ENCODE peak calls at places on chromosome 14, in ten cellular contexts. D is endothelial cell of umbilical vein, R is HepG2, M is K562, Z is GM12892, N is H1, E is esophagus muscularis mucosa, A is GM12891, W is transverse colon, P is GM12878. U is an unnamed sample.

GRCh38 chr14:95123895-95124579 is 33.3 kb downstream of the DICER1 start:
- DNase-seq in W (no peak), P (no peak), Z (no peak), R (no peak), N (no peak), E (no peak), D (no peak), A (no peak), M (no peak), U (no peak)

GRCh38 chr14:37695836-37696235 is 100.4 kb downstream of the TTC6 start:
- DNase-seq in D (no peak), R (no peak), P (no peak), A (no peak), N (no peak), M (no peak), W (no peak), Z (no peak), E (no peak), U (no peak)

GRCh38 chr14:22657861-22658260 is 13.7 kb upstream of the OR6J1 start:
- DNase-seq in A (no peak), D (peak), R (peak), N (no peak), M (peak), W (no peak), Z (no peak), E (no peak), P (no peak), U (no peak)

GRCh38 chr14:22598896-22599244 is 770 bp downstream of the ABHD4 start:
- DNase-seq in P (no peak), E (no peak), A (no peak), D (peak), N (no peak), M (peak), R (peak), W (peak), Z (peak), U (no peak)

GRCh38 chr14:60008042-60008441 is 83.7 kb upstream of the PCNX4 start:
- DNase-seq in P (no peak), W (no peak), A (no peak), Z (no peak), E (no peak), N (no peak), D (no peak), R (no peak), M (no peak), U (no peak)

GRCh38 chr14:22190411-22191191 is 398.4 kb downstream of the DAD1 start:
- DNase-seq in P (no peak), R (no peak), M (no peak), A (no peak), Z (no peak), E (no peak), N (no peak), D (no peak), W (no peak), U (no peak)

GRCh38 chr14:68981124-68981523 is 2.0 kb upstream of the ACTN1 start:
- DNase-seq in M (no peak), D (no peak), Z (no peak), P (no peak), A (no peak), R (no peak), N (no peak), E (no peak), W (no peak), U (no peak)

GRCh38 chr14:63276492-63277342 is 42.0 kb downstream of the GPHB5 start:
- DNase-seq in N (no peak), E (no peak), P (no peak), R (peak), W (no peak), Z (no peak), M (peak), A (peak), D (peak), U (no peak)

GRCh38 chr14:31122921-31123320 is 84.7 kb downstream of the HECTD1 start:
- DNase-seq in A (no peak), D (no peak), M (no peak), Z (no peak), N (peak), W (no peak), P (no peak), R (no peak), E (no peak), U (no peak)

GRCh38 chr14:34548472-34548981 is 9.0 kb upstream of the EAPP start:
- DNase-seq in M (no peak), N (no peak), W (no peak), A (no peak), Z (no peak), P (no peak), R (no peak), D (no peak), E (no peak), U (peak)

GRCh38 chr14:96965885-96966595 is 168.9 kb downstream of the VRK1 start:
- DNase-seq in A (no peak), M (no peak), D (no peak), R (no peak), E (no peak), P (no peak), N (no peak), W (no peak), Z (no peak), U (no peak)

GRCh38 chr14:82341386-82341785 is 807.7 kb upstream of the SEL1L start:
- DNase-seq in D (no peak), P (no peak), R (no peak), N (no peak), W (no peak), E (no peak), Z (no peak), A (no peak), M (no peak), U (no peak)

DNA sequence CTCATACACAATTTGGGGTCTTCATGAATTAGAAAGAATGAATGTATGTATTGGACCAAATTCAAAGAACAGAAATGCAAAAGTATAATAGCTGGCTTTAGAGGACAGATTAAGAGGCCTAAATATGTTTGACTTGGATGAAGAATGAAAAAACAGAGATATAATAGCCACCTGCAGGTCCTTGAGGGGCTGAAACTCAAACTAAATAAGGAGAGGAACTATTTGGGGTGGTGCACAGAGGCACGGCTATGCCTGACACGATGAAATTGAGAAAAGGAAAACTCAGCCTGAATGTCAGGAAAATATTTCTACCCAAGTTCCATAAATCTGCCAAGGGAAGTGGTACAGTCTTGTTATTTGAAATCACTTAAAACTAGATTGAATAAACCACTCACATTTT is 222.9 kb upstream of the DDHD1 start:
- DNase-seq in M (no peak), D (no peak), W (no peak), E (no peak), Z (no peak), N (no peak), R (no peak), P (no peak), A (no peak), U (no peak)
- TF ChIP-seq POLR2A in M (no peak), D (no peak), W (no peak), E (no peak), Z (no peak), N (no peak), R (no peak), P (no peak), A (no peak), U (no peak)

DNA sequence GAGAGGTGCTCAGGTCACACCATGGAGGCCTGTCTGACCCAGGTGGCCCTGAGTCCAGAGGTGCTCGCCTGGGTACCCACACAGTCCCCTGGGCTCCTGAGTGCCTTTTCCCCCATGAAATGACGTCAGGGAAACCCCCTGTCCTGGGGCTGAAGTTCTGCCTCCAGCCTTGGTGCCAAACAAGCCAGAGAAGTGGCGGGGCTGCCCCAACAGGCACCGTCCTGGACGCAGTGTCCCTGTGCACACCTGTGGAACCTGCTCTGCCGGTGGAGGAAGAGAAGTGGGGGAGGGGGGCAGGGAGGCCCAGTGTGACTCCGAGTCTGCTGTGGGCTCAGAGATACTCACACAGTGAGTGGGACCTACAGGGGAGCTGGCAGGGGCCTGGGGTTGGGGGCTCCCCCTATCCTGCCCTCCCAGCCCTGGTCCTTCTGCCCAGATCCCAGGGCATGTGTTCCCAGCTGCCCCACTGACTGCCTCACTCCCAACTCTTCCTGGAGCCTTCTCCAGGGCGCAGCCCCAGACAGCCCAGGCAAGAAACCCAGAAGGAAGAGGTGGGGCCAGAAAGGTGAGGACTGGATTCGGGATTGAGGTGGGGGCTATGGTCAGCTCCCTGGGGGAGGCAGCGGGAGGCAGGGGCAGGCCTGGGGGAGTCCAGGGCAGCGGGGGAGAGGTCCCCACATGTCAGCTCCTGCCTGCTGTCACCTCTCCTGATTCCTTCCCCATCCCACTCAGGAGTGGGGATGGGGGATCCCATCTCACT is 24.8 kb downstream of the CCDC85C start:
- DNase-seq in P (no peak), Z (no peak), D (no peak), M (no peak), A (no peak), R (no peak), W (peak), E (no peak), N (no peak), U (no peak)
- TF ChIP-seq POLR2AphosphoS5 in P (no peak), Z (no peak), D (no peak), M (no peak), A (no peak), R (no peak), W (peak), E (no peak), N (no peak), U (no peak)

GRCh38 chr14:35879141-35879648 is 53.1 kb downstream of the BRMS1L start:
- DNase-seq in N (no peak), M (no peak), D (no peak), E (no peak), A (no peak), R (no peak), P (no peak), W (no peak), Z (no peak), U (no peak)

GRCh38 chr14:35875296-35875695 is 49.2 kb downstream of the BRMS1L start:
- DNase-seq in P (no peak), W (no peak), E (no peak), N (no peak), D (no peak), M (no peak), Z (no peak), A (no peak), R (no peak), U (no peak)

GRCh38 chr14:35879654-35880249 is 53.6 kb downstream of the BRMS1L start:
- DNase-seq in P (no peak), R (peak), D (peak), Z (no peak), W (no peak), E (no peak), M (no peak), N (no peak), A (no peak), U (no peak)

GRCh38 chr14:35878272-35879140 is 52.4 kb downstream of the BRMS1L start:
- DNase-seq in N (no peak), E (no peak), M (no peak), R (no peak), W (peak), P (no peak), A (no peak), Z (no peak), D (peak), U (no peak)

DNA sequence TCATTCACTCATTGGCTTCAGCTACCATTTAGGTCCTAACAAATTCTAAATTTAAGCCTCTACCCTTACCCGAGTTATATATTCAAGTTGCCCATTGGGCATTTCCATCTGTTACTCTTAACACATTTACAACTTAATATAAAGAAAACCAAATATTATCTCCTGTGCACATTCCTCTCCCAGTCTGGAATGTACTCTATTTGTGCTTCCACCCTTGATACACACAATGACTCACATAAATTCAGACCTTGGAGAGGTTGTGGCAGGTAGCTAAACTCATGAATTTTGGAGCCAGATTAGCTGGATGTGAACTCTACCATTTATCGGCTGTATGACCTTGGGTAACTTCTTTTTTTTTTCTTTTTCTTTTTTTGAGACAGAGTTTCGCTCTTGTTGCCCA is 51.1 kb downstream of the BRMS1L start:
- DNase-seq in Z (no peak), A (no peak), R (peak), W (no peak), P (no peak), E (no peak), M (no peak), N (no peak), D (no peak), U (no peak)
- TF ChIP-seq POLR2A in Z (no peak), A (no peak), R (no peak), W (no peak), P (no peak), E (no peak), M (no peak), N (no peak), D (no peak), U (no peak)

DNA sequence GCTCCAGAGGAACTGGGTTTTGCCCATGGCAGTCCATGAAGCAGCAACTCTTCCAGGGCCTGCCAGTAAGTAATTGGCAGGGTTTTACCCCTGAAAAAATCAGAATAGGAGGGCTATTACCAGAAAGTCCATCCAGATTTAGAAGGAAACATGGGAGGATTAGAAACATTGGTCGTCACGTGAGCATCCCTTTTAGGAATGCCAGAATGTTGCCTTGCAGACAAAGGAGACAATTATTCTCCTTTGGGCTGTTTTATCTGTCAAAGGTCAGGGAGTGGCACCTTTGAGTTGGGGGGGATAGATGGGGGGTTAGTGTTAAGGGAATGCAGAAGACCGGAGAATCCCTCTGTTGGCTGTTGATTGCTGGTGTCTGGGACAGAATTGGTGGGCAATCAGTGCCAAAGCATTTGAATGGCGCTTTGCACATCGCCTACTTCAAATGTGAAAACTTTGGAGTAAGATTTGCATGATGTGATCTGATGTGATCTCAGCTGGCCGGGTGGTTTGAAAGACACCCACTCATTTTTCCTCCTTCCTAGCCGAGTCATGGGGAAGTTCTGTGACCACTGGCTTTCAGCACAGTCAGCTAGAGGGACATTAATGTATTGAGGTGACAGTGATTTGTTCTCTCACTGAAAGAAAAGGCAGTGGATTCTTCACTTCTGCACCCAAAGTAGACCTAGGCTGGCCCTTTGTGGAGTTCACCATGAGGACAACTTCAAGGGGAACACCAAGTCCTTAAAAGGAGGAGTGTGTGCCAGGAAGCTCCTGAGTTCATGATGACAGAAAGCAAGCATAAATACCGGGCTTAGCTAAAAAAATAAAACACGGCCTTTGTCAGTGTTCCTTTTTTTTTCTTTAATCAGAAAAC is 31.4 kb downstream of the FLVCR2 start:
- DNase-seq in P (no peak), Z (no peak), M (no peak), D (no peak), W (no peak), R (no peak), E (no peak), A (no peak), N (no peak), U (no peak)
- TF ChIP-seq POLR2AphosphoS5 in P (no peak), Z (no peak), M (no peak), D (no peak), W (no peak), R (no peak), E (peak), A (no peak), N (no peak), U (no peak)

GRCh38 chr14:73295198-73295796 is 58.0 kb downstream of the PAPLN start:
- DNase-seq in Z (no peak), M (peak), R (peak), A (no peak), D (peak), P (no peak), W (no peak), E (no peak), N (no peak), U (no peak)
- TF ChIP-seq POLR2A in Z (no peak), M (no peak), R (no peak), A (no peak), D (no peak), P (no peak), W (no peak), E (no peak), N (no peak), U (no peak)

GRCh38 chr14:101540481-101540880 is 20.8 kb upstream of the DIO3 start:
- DNase-seq in R (no peak), A (no peak), E (no peak), N (no peak), Z (no peak), M (no peak), W (no peak), P (no peak), D (no peak), U (no peak)
- TF ChIP-seq POLR2AphosphoS5 in R (no peak), A (no peak), E (no peak), N (no peak), Z (no peak), M (no peak), W (no peak), P (no peak), D (no peak), U (no peak)

GRCh38 chr14:74018704-74019407 is at the start of the genes BBOF1 and ENTPD5:
- DNase-seq in D (peak), N (peak), Z (peak), A (peak), P (peak), W (peak), E (peak), M (peak), R (peak), U (peak)
- TF ChIP-seq POLR2A in D (peak), N (peak), Z (peak), A (peak), P (peak), W (peak), E (peak), M (peak), R (peak), U (no peak)

DNA sequence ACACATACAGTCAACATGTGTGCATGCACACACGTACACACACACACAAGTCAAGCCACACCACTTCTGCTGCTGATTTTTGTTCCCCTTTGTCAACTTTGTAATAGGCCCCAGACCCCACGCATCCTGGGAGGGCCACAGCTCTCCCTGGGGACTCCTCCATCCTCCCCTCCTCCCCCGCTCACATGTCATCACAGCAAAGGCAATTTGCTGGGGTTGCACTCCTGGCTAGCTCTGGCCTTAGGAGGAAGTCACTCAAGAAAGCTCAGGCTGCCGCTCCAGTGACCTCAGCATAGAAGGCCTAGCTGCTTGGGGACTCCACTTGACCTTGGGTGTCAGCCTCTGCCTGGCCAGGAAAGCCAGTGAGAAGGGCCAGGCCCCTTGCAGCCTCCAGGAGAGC is 27.2 kb downstream of the NGB start:
- DNase-seq in R (no peak), A (no peak), M (no peak), D (no peak), Z (no peak), E (no peak), W (no peak), N (no peak), P (peak), U (peak)
- TF ChIP-seq POLR2AphosphoS5 in R (no peak), A (no peak), M (no peak), D (no peak), Z (no peak), E (no peak), W (no peak), N (no peak), P (no peak), U (peak)

DNA sequence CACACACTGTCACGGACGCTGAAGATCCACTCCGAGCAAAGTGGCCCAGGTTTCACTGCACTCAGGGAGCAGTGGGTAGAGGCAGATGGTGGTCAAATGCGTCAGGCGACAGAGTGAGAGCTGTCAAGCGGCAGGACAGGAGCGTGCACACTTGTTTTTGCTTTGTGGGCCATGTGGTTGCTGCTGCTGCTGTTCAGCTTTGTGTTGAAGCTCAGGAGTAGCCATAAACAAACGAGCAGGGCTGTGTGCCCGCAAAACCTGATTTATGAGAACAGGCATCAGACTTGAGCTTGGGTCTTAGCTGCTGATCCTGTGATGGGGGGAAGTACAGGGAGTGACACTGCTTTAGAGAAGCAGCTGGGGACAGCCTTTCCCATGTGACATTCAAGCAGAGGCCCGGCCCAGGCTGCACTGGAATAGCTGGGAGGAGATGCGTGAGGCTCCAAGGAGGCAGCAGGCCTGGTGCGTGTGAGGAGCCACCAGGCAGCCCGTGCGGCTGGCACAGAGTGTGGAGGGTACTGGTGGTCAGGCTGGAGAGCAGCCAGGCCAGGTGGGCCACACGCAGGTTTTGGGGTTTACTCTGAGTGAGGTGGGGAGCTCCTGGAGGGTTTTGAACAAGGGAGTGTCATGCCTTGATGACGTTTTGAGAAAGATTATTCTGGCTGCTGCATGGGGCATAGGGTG is 31.1 kb upstream of the ASPG start:
- DNase-seq in M (no peak), D (no peak), A (no peak), E (peak), Z (no peak), P (no peak), N (no peak), R (no peak), W (no peak), U (no peak)
- TF ChIP-seq POLR2A in M (no peak), D (no peak), A (no peak), E (no peak), Z (no peak), P (no peak), N (no peak), R (no peak), W (no peak), U (no peak)

GRCh38 chr14:93976477-93977057 is at the start of gene ASB2:
- DNase-seq in N (no peak), A (no peak), W (peak), P (no peak), R (no peak), Z (no peak), M (no peak), D (no peak), E (no peak), U (no peak)
- TF ChIP-seq POLR2AphosphoS5 in N (no peak), A (no peak), W (peak), P (peak), R (no peak), Z (no peak), M (no peak), D (no peak), E (peak), U (no peak)